ENCODE peak calls at places on chromosomes 6 and 20, in four cellular contexts. O, W, P and R are unnamed samples.

GRCh38 chr6:25645916-25646315 is 6.1 kb upstream of the SCGN start:
- DNase-seq in W (no peak), O (no peak), P (no peak), R (no peak)

GRCh38 chr20:63678667-63679465 is 17.6 kb upstream of the TNFRSF6B start:
- DNase-seq in P (no peak), W (no peak), O (no peak), R (no peak)

GRCh38 chr6:5271926-5272325 is 10.6 kb downstream of the FARS2 start:
- DNase-seq in W (no peak), O (no peak), P (no peak), R (no peak)

GRCh38 chr20:62361799-62362589 is 5.1 kb downstream of the LAMA5 start:
- DNase-seq in P (no peak), O (peak), W (no peak), R (no peak)

GRCh38 chr6:56357616-56358373 is 110.4 kb upstream of the COL21A1 start:
- DNase-seq in P (no peak), W (peak), O (no peak), R (no peak)

GRCh38 chr20:31414381-31414780 is 8.4 kb upstream of the DEFB121 start:
- DNase-seq in W (no peak), P (no peak), O (no peak), R (no peak)

GRCh38 chr6:135600931-135601330 is 103.4 kb upstream of the AHI1 start:
- DNase-seq in W (no peak), O (no peak), P (no peak), R (no peak)

GRCh38 chr6:168699631-168700315 is 258.8 kb downstream of the SMOC2 start:
- DNase-seq in O (peak), P (peak), W (no peak), R (no peak)

GRCh38 chr20:36210561-36210960 is 25.7 kb upstream of the AAR2 start:
- DNase-seq in O (no peak), P (no peak), W (peak), R (no peak)

GRCh38 chr20:14951707-14952106 is 614.3 kb upstream of the FLRT3 start:
- DNase-seq in O (no peak), W (peak), P (no peak), R (peak)

GRCh38 chr6:45830441-45831139 is 185.1 kb downstream of the CLIC5 start:
- DNase-seq in O (no peak), P (no peak), W (peak), R (no peak)

GRCh38 chr20:9534025-9534424 is 19.6 kb downstream of the LAMP5 start:
- DNase-seq in O (no peak), W (no peak), P (no peak), R (no peak)

GRCh38 chr20:62525014-62525413 is 49.2 kb upstream of the GATA5 start:
- DNase-seq in W (no peak), O (no peak), P (no peak), R (no peak)

GRCh38 chr20:53126185-53126584 is 154.0 kb downstream of the TSHZ2 start:
- DNase-seq in O (no peak), P (no peak), W (peak), R (no peak)

GRCh38 chr6:125507987-125508655 is 206.4 kb upstream of the HDDC2 start:
- DNase-seq in O (no peak), W (peak), P (peak), R (no peak)

GRCh38 chr6:12261502-12261901 is 28.7 kb upstream of the EDN1 start:
- DNase-seq in W (no peak), O (no peak), P (no peak), R (no peak)

GRCh38 chr20:62131560-62132320 is 9.5 kb downstream of the LSM14B start:
- DNase-seq in O (no peak), W (no peak), P (no peak), R (no peak)

GRCh38 chr6:163529605-163530004 is 115.1 kb downstream of the QKI start:
- DNase-seq in P (peak), W (peak), O (no peak), R (peak)

GRCh38 chr6:5660772-5661171 is 346.0 kb downstream of the NRN1 start:
- DNase-seq in O (no peak), W (no peak), P (no peak), R (no peak)

GRCh38 chr6:129211626-129212025 is 328.7 kb downstream of the LAMA2 start:
- DNase-seq in P (no peak), W (no peak), O (no peak), R (no peak)

GRCh38 chr20:46618316-46619110 is 32.7 kb downstream of the SLC13A3 start:
- DNase-seq in O (no peak), P (no peak), W (no peak), R (no peak)

GRCh38 chr6:13466304-13467215 is 20.8 kb downstream of the GFOD1 start:
- DNase-seq in P (no peak), W (no peak), O (no peak), R (no peak)

GRCh38 chr20:41135187-41135887 is 2.0 kb upstream of the PLCG1 start:
- DNase-seq in P (no peak), W (no peak), O (no peak), R (no peak)

GRCh38 chr6:16239090-16239797 is 857 bp downstream of the GMPR start:
- DNase-seq in O (peak), P (no peak), W (peak), R (no peak)

GRCh38 chr6:33147807-33148666 is 44.2 kb downstream of the COL11A2 start:
- DNase-seq in W (peak), P (peak), O (no peak), R (peak)

GRCh38 chr20:20410678-20411077 is 42.8 kb downstream of the INSM1 start:
- DNase-seq in W (peak), O (no peak), P (no peak), R (no peak)

GRCh38 chr6:113584767-113585166 is 272.4 kb upstream of the MARCKS start:
- DNase-seq in W (no peak), O (no peak), P (no peak), R (no peak)

GRCh38 chr20:10216146-10216741 is 2.4 kb upstream of the SNAP25 start:
- DNase-seq in W (peak), P (peak), O (no peak), R (peak)

GRCh38 chr6:37705239-37706051 is 7.8 kb upstream of the MDGA1 start:
- DNase-seq in O (peak), W (peak), P (peak), R (peak)

GRCh38 chr6:37706749-37707148 is 9.1 kb upstream of the MDGA1 start:
- DNase-seq in P (no peak), W (no peak), O (no peak), R (no peak)

GRCh38 chr6:37704066-37704465 is 6.4 kb upstream of the MDGA1 start:
- DNase-seq in P (no peak), W (no peak), O (no peak), R (no peak)

GRCh38 chr6:37702314-37702713 is 4.6 kb upstream of the MDGA1 start:
- DNase-seq in O (no peak), P (no peak), W (no peak), R (no peak)

DNA sequence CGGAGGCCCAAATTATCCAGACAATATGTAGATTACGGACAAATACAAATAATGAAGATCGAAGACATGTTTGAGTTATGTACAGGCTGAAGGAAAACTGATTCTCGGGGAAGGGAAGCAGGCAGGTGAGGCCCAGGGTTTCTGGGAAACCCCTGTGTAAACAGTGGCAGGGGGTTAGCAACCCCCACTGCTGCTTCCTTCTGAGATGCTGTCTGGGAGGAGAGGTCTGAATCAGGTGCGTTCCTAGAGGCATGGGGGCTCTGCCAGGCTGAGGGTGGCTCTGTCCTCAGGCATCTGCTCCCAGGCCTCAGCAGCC is 7.2 kb upstream of the MDGA1 start:
- DNase-seq in W (no peak), P (no peak), O (no peak), R (no peak)
- H3K4me3 ChIP-seq in W (peak), P (peak), O (peak), R (peak)

GRCh38 chr6:49464691-49465090 is 1.5 kb downstream of the CENPQ start:
- DNase-seq in W (no peak), P (no peak), O (no peak), R (no peak)
- H3K4me3 ChIP-seq in W (no peak), P (no peak), O (no peak), R (no peak)

DNA sequence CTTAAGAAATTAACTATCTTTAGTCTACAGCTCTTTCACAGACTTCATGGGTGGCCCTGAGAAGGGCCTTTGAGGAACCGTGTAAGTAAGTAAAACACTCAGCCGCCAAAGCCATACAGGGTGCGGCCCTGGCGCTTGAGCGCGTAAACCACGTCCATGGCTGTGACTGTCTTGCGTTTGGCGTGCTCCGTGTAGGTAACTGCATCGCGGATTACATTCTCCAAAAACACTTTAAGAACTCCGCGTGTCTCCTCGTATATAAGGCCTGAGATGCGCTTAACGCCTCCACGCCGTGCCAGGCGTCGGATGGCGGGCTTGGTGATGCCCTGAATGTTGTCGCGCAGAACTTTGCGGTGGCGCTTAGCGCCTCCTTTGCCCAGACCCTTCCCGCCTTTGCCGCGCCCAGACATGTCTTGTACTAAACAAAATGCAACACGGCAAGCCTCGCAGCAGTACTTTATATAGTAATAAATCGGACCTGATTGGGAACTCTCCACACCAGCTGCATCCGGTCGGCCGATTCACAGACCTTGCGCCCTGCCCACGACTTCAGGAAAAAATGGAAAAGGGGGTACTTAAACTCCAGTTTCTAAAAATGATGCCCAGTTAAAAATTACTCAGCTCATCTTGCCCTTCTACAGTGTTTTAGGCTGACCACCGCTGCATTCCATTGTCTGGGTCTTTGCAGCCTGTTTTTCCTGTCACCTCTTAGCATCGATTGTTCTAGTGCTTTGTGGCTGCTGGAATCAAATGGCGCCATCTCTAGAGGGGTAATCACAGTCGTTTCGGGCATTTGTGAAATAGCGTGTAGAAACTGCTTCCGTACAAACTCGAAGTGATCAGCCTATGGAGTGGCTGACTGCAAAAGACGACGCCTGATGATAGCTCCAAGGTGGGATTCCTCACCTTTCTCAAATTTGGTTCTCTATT is 38.8 kb downstream of the OR2B2 start:
- DNase-seq in P (no peak), O (no peak), W (peak), R (no peak)
- H3K4me3 ChIP-seq in P (peak), O (peak), W (peak), R (peak)

DNA sequence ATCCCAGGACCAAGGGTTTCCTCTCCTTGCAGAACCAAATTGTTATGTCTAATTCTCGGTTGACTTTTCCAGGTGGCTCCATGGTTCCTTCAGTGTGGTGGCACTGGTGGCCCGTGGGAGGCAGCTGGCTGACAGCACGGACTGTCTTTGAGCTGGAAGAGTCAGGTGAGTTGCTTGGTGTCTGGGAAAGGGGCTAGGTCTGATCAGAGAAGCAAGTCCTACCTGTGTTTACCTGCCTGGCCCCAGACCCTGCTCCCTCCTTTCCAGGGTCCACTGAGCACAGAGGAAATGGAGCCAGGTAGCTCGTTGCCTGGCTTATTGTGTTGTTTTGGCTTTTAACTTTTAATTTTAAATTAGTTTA is 111.8 kb downstream of the BANF2 start:
- DNase-seq in W (no peak), P (no peak), O (no peak), R (no peak)
- H3K4me3 ChIP-seq in W (no peak), P (no peak), O (no peak), R (no peak)

GRCh38 chr20:44714701-44715494 is at the start of gene CCN5:
- DNase-seq in P (peak), O (peak), W (peak), R (no peak)
- H3K4me3 ChIP-seq in P (no peak), O (peak), W (peak), R (no peak)

DNA sequence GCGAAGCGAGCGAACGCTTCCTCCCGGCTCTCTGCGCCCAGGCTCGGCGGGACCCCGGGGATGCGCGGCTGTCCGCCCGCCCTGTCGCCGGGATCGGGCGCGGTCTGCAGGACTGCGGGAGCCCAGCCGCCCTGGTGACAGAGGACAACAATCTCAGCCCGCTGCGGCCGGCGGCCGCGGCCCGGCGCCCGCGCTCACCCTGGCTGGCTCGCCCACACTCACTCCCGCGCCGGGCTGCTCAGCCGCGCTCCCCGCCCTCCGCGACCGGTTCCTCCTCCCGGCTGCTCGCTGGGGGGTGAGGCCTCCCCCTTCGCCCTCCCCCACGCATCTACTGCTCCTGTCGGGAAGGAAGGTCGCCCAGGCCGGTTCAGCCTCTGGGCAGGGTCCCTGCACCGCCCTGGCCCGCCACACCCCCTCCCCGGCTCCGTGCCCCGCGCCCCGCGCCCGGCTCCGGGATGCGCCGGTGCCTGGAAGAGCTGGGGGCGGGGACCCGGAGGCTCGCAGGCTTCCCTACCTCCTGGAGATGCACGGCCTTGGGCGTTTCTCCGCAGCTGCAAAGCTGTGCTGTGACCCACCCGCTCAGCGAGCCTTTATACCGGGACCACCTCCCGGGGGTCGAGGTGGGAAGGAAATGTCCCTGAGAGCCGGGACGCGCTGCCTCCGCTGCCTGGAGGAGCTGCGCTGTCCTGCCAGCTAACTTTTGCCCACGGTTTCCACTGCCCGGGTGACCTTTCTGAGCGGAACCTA is at the start of gene SYNE1:
- DNase-seq in P (no peak), W (peak), O (peak), R (no peak)
- H3K4me3 ChIP-seq in P (peak), W (peak), O (peak), R (peak)